ENCODE peak calls at places on chromosomes 3 and 15, in eight cellular contexts. B is body of pancreas; V is psoas muscle; M is cardiac muscle cell; S is astrocyte; A is neural progenitor cell; F is fibroblast of lung; O is CD4-positive, alpha-beta T cell. H is an unnamed sample.

GRCh38 chr15:39799552-39800011 is 16.9 kb upstream of the FSIP1 start:
- DNase-seq in B (no peak), V (no peak), M (no peak), S (no peak), A (no peak), F (no peak), O (no peak), H (no peak)

GRCh38 chr15:89387140-89387903 is 52.7 kb upstream of the POLG start:
- DNase-seq in B (no peak), V (no peak), M (no peak), S (no peak), A (no peak), F (no peak), O (no peak), H (no peak)

GRCh38 chr3:190486201-190486865 is 27.6 kb upstream of the IL1RAP start:
- DNase-seq in B (no peak), V (no peak), M (no peak), S (peak; percentile 66), A (no peak), F (peak; percentile 14), O (no peak), H (no peak)

GRCh38 chr15:77530576-77530975 is 102.1 kb downstream of the LINGO1 start:
- DNase-seq in B (no peak), V (no peak), M (no peak), S (no peak), A (no peak), F (no peak), O (no peak), H (no peak)

GRCh38 chr15:36544518-36545383 is 34.7 kb upstream of the CDIN1 start:
- DNase-seq in B (no peak), V (no peak), M (peak; percentile 19), S (no peak), A (peak; percentile 63), F (no peak), O (no peak), H (no peak)

GRCh38 chr3:134533493-134533892 is 47.6 kb downstream of the CEP63 start:
- DNase-seq in B (no peak), V (no peak), M (no peak), S (no peak), A (no peak), F (no peak), O (no peak), H (no peak)

GRCh38 chr15:80234883-80235282 is 17.1 kb downstream of the CTXND1 start:
- DNase-seq in B (peak; percentile 48), V (peak; percentile 27), M (peak; percentile 19), S (no peak), A (peak; percentile 42), F (peak; percentile 32), O (no peak), H (peak; percentile 2)

GRCh38 chr3:66693461-66693912 is 192.7 kb upstream of the LRIG1 start:
- DNase-seq in B (peak; percentile 79), V (peak; percentile 34), M (peak; percentile 23), S (peak; percentile 29), A (no peak), F (peak; percentile 42), O (no peak), H (no peak)

GRCh38 chr3:65899226-65899625 is 139.5 kb downstream of the MAGI1 start:
- DNase-seq in B (no peak), V (no peak), M (no peak), S (no peak), A (no peak), F (no peak), O (no peak), H (no peak)

GRCh38 chr3:98699132-98699531 is 64.0 kb upstream of the ST3GAL6 start:
- DNase-seq in B (peak; percentile 38), V (no peak), M (no peak), S (no peak), A (no peak), F (no peak), O (no peak), H (no peak)

GRCh38 chr3:23116041-23116440 is 87.1 kb upstream of the UBE2E2 start:
- DNase-seq in B (no peak), V (no peak), M (no peak), S (no peak), A (no peak), F (no peak), O (no peak), H (no peak)

GRCh38 chr3:1529666-1530065 is 436.8 kb downstream of the CNTN6 start:
- DNase-seq in B (no peak), V (no peak), M (no peak), S (no peak), A (no peak), F (no peak), O (no peak), H (no peak)

GRCh38 chr3:15223684-15224575 is 17.9 kb downstream of the CAPN7 start:
- DNase-seq in B (no peak), V (no peak), M (no peak), S (no peak), A (no peak), F (peak; percentile 14), O (no peak), H (no peak)

GRCh38 chr3:135325096-135325495 is 530.0 kb downstream of the EPHB1 start:
- DNase-seq in B (peak; percentile 58), V (no peak), M (no peak), S (no peak), A (no peak), F (no peak), O (no peak), H (no peak)

GRCh38 chr15:31034152-31034551 is 42.7 kb upstream of the MTMR10 start:
- DNase-seq in B (no peak), V (no peak), M (no peak), S (no peak), A (no peak), F (no peak), O (no peak), H (no peak)

GRCh38 chr3:335250-335649 is 138.7 kb downstream of the CHL1 start:
- DNase-seq in B (no peak), V (no peak), M (no peak), S (no peak), A (peak; percentile 37), F (no peak), O (no peak), H (no peak)
- H3K9me3 ChIP-seq in B (no peaks in the 10 kb centered on the region), V (no peaks in the 10 kb centered on the region), M (no peaks in the 10 kb centered on the region), S (no peaks in the 10 kb centered on the region), A (no peaks in the 10 kb centered on the region), F (no peaks in the 10 kb centered on the region), O (no peaks in the 10 kb centered on the region), H (no peaks in the 10 kb centered on the region)

GRCh38 chr15:60000113-60000823 is 3.8 kb upstream of the FOXB1 start:
- DNase-seq in B (no peak), V (no peak), M (no peak), S (no peak), A (peak; percentile 80), F (no peak), O (no peak), H (no peak)

GRCh38 chr15:59999064-59999377 is 5.1 kb upstream of the FOXB1 start:
- DNase-seq in B (no peak), V (no peak), M (no peak), S (no peak), A (peak; percentile 71), F (no peak), O (no peak), H (no peak)

GRCh38 chr15:59999558-60000112 is 4.5 kb upstream of the FOXB1 start:
- DNase-seq in B (no peak), V (no peak), M (no peak), S (no peak), A (peak; percentile 54), F (no peak), O (no peak), H (no peak)

GRCh38 chr15:59997070-59997701 is 6.9 kb upstream of the FOXB1 start:
- DNase-seq in B (peak; percentile 11), V (no peak), M (peak; percentile 32), S (no peak), A (peak; percentile 95), F (no peak), O (peak; percentile 29), H (peak; percentile 42)

DNA sequence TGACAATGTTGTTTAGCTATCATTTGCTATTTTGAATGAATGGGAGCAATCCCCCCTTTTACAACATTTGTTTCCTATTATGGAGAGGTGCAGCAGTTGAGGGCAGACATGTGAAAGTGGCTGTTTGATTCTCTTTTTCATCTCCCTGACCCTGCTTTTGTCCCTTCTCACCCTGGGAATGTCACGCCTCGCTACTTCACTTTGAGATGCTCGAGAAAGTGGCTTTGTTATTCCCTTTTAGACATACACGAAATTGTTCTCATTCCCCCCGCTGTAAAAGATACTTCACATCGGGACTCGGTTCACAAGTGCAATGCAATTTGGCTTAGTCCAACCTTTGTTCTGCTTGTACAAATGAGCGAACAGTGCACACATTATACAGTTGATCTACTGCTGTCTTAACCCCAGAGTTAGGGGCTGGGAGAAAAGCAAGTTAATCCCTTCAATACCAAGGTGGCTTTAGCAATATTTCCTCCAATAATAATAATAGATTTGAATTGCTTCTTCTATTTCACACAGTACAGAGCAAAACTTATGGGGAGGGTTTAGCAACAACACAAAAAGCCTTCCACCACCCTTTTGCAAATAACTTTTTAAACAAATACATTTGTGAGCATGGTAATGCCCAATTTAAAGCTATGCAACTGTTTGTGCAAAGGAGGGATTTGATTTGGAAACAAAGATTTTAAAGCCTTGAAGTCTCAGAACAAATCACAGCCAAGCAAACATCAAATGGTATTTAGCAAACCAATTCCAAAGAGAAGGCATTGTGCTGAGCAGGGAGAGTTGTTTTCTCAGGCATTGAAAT is 5.7 kb upstream of the FOXB1 start:
- DNase-seq in B (no peak), V (no peak), M (no peak), S (no peak), A (peak; percentile 93), F (no peak), O (no peak), H (no peak)
- H3K27me3 ChIP-seq in B (peaks cover 80% of the 10 kb centered on the region), V (peaks cover 99% of the 10 kb centered on the region), M (peaks cover 100% of the 10 kb centered on the region), S (peaks cover 97% of the 10 kb centered on the region), A (peaks cover 85% of the 10 kb centered on the region), F (peaks cover 73% of the 10 kb centered on the region), O (peaks cover 100% of the 10 kb centered on the region), H (peaks cover 93% of the 10 kb centered on the region)

GRCh38 chr15:20346082-20346805 is 195.4 kb downstream of the GOLGA6L6 start:
- DNase-seq in B (peak; percentile 5), V (no peak), M (no peak), S (no peak), A (no peak), F (no peak), O (peak; percentile 8), H (peak; percentile 24)
- H3K9me3 ChIP-seq in B (no peaks in the 10 kb centered on the region), V (no peaks in the 10 kb centered on the region), M (peaks cover 46% of the 10 kb centered on the region), S (peaks cover 62% of the 10 kb centered on the region), A (peaks cover 57% of the 10 kb centered on the region), F (peaks cover 26% of the 10 kb centered on the region), O (no peaks in the 10 kb centered on the region), H (no peaks in the 10 kb centered on the region)

GRCh38 chr15:88300861-88301260 is 44.3 kb upstream of the NTRK3 start:
- DNase-seq in B (no peak), V (no peak), M (no peak), S (no peak), A (no peak), F (no peak), O (no peak), H (no peak)

GRCh38 chr15:88302373-88302772 is 45.8 kb upstream of the NTRK3 start:
- DNase-seq in B (no peak), V (no peak), M (no peak), S (no peak), A (no peak), F (no peak), O (no peak), H (no peak)

GRCh38 chr15:88300018-88300549 is 43.5 kb upstream of the NTRK3 start:
- DNase-seq in B (no peak), V (no peak), M (no peak), S (no peak), A (no peak), F (no peak), O (no peak), H (no peak)

GRCh38 chr15:88299502-88299901 is 43.0 kb upstream of the NTRK3 start:
- DNase-seq in B (no peak), V (no peak), M (no peak), S (no peak), A (peak; percentile 49), F (no peak), O (no peak), H (no peak)

GRCh38 chr15:88301311-88301710 is 44.8 kb upstream of the NTRK3 start:
- DNase-seq in B (no peak), V (no peak), M (no peak), S (no peak), A (no peak), F (no peak), O (no peak), H (no peak)
- H3K27me3 ChIP-seq in B (no peaks in the 10 kb centered on the region), V (no peaks in the 10 kb centered on the region), M (peaks cover 72% of the 10 kb centered on the region), S (peaks cover 3% of the 10 kb centered on the region), A (no peaks in the 10 kb centered on the region), F (no peaks in the 10 kb centered on the region), O (peaks cover 13% of the 10 kb centered on the region), H (no peaks in the 10 kb centered on the region)

H was measured in CD4-positive, alpha-beta memory T cell.